ENCODE peak calls at places on chromosomes 5 and 9, in four cellular contexts. N, I, Y and L are unnamed samples.

GRCh38 chr9:3898371-3899218 is 372.8 kb upstream of the RFX3 start:
- DNase-seq in I (no peak), Y (no peak), N (no peak), L (no peak)

GRCh38 chr5:135821061-135821781 is 13.2 kb upstream of the SLC25A48 start:
- DNase-seq in Y (no peak), I (no peak), N (no peak), L (no peak)

GRCh38 chr5:107486489-107486888 is 184.2 kb downstream of the EFNA5 start:
- DNase-seq in N (no peak), I (no peak), Y (no peak), L (peak)

GRCh38 chr5:103232393-103232999 is 26.1 kb upstream of the MACIR start:
- DNase-seq in N (peak), Y (peak), I (no peak), L (no peak)

GRCh38 chr9:35577486-35577885 is 27.6 kb upstream of the TESK1 start:
- DNase-seq in Y (no peak), I (no peak), N (no peak), L (no peak)

GRCh38 chr9:133561976-133562554 is 27.6 kb downstream of the ADAMTSL2 start:
- DNase-seq in N (no peak), Y (no peak), I (no peak), L (no peak)

GRCh38 chr5:142280066-142281011 is 44.5 kb downstream of the SPRY4 start:
- DNase-seq in N (peak), Y (peak), I (peak), L (no peak)

GRCh38 chr9:125436613-125437443 is 175.2 kb downstream of the GAPVD1 start:
- DNase-seq in I (no peak), Y (no peak), N (peak), L (no peak)

GRCh38 chr5:95114902-95115301 is 170.0 kb downstream of the MCTP1 start:
- DNase-seq in N (no peak), Y (no peak), I (no peak), L (no peak)

GRCh38 chr5:147576646-147577535 is 67.0 kb upstream of the DPYSL3 start:
- DNase-seq in I (peak), Y (no peak), N (peak), L (no peak)

GRCh38 chr9:75200892-75201470 is 112.7 kb downstream of the OSTF1 start:
- DNase-seq in I (no peak), N (peak), Y (peak), L (no peak)

GRCh38 chr5:93929146-93929545 is 187.7 kb upstream of the POU5F2 start:
- DNase-seq in N (no peak), I (no peak), Y (no peak), L (no peak)

GRCh38 chr9:109600142-109600541 is 102.0 kb upstream of the PTPN3 start:
- DNase-seq in Y (no peak), N (peak), I (no peak), L (no peak)

GRCh38 chr5:139787568-139788293 is 7.9 kb upstream of the PSD2 start:
- DNase-seq in N (peak), I (peak), Y (peak), L (peak)

GRCh38 chr9:69036319-69036718 is 767 bp downstream of the FXN start:
- DNase-seq in I (no peak), N (peak), Y (peak), L (no peak)

DNA sequence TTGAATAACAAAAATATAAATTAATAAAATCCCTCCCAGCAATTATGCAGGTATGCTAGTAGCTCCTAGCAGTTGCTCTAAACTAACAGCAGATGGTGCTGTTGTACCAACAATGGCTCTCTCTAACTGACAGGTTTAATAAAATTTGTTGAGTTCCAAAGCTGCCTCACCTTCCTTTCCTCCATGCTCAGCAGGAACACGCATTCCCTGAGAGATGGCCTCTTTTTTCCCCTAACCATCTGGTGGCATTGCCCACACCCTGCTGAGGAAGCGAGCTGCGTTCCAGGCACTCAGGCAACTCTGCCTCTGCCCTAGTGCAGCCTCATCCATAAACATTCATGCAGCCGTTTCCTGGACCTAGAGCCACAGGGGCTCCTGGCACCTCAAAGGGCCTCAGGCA is 106.2 kb downstream of the KLHL3 start:
- DNase-seq in Y (peak), N (peak), I (peak), L (peak)
- TF ChIP-seq NR2C2 in Y (no peak), N (no peak), I (no peak), L (no peak)

GRCh38 chr5:168434746-168435321 is 51.4 kb upstream of the RARS1 start:
- DNase-seq in Y (no peak), I (no peak), N (no peak), L (no peak)
- TF ChIP-seq NR2C2 in Y (no peak), I (no peak), N (no peak), L (no peak)

GRCh38 chr9:126624453-126624872 is 10.7 kb downstream of the LMX1B start:
- DNase-seq in N (no peak), Y (no peak), I (no peak), L (no peak)

GRCh38 chr9:126622872-126623271 is 9.1 kb downstream of the LMX1B start:
- DNase-seq in I (no peak), Y (no peak), N (no peak), L (no peak)

GRCh38 chr9:126621919-126622735 is 8.4 kb downstream of the LMX1B start:
- DNase-seq in Y (no peak), N (no peak), I (peak), L (no peak)

GRCh38 chr9:126623667-126624452 is 10.1 kb downstream of the LMX1B start:
- DNase-seq in I (peak), Y (no peak), N (no peak), L (no peak)

DNA sequence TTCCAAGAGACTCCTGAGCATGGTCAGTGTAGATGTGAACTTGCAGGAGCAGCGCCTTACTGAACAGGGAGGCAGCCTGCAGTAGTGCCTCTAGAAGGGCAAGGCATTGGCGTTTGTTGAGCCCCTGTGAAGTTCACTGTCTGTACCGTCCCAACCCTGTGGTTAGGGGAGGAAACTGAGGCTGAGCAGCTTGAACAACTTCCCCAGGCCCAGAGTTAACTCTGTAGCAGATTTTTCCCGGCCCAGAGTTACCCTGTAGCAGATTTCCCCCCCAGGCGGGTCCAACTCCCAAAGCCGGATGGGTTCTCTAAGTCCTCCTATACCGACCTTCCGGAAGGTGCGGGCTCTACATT is 9.6 kb downstream of the LMX1B start:
- DNase-seq in N (no peak), Y (no peak), I (no peak), L (no peak)
- TF ChIP-seq NR2C2 in N (no peak), Y (no peak), I (no peak), L (no peak)

GRCh38 chr5:172385661-172386187 is 68.6 kb downstream of the SH3PXD2B start:
- DNase-seq in N (no peak), Y (no peak), I (no peak), L (no peak)
- TF ChIP-seq NR2C2 in N (no peak), Y (no peak), I (no peak), L (no peak)

DNA sequence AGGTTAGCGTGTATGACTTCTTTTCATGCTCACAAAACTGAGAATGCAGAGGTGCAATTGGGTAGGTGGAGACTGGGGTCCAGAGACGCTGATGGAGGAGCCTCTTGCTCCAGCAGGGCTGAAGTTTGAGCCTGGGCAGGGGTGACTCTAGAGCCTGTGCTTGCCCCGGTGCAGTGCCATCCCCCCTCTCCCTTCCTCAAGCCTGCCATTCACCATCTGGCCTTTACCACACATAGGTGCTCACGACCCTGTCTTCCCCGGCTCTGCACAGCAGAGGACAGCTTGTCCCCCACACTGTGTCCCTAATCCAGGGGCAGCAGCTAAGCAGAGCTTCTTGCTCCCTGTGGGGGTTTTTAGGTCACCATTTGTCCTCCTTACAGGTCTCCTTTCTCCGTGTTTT is 86.5 kb downstream of the DAP start:
- DNase-seq in Y (no peak), I (no peak), N (no peak), L (no peak)
- TF ChIP-seq NR2C2 in Y (no peak), I (no peak), N (no peak), L (no peak)

DNA sequence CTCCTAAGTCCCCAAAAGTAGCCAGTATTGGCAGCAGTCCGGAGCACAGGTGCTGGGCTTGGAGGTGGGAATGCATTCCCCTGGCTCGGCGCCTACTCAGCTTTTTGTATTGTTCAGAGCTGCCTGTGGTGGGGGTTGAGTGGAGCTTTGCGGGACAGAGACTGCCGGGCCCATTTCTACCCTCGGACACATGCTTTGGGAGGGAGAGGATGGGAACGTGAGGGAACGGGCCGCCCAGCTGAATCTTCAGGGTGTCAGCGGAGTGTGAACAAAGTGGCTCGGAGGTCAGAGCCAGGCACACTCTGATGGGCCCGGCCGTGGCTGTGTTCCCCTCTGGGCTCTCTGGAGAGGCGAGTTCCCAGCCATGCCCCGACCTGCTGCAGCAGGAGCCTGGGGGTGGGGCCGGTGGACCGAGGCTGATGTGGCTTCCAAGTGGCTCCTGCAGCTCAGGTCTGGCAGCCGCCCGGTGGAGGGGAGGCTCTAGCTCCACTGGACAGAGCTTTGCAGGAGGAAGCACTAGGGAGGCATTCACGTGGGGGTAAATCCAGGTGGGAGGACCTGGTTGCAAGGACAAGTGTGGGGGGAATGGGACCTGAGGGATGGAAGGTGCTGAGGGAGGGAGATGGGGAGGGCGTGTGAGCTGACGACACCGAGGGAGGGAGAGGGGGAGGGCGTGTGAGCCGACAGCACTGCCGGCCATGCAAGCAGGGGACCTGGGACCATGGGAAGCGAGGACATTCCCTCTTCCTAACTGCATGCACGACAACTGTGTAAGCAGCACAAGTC is 31.1 kb upstream of the SLC6A3 start:
- DNase-seq in Y (no peak), N (no peak), I (no peak), L (no peak)
- TF ChIP-seq NR2C2 in Y (no peak), N (no peak), I (no peak), L (no peak)

GRCh38 chr9:93595461-93595860 is 19.1 kb downstream of the PHF2 start:
- DNase-seq in I (no peak), Y (no peak), N (no peak), L (no peak)
- TF ChIP-seq NR2C2 in I (no peak), Y (no peak), N (no peak), L (no peak)

GRCh38 chr5:72531496-72532190 is 24.4 kb upstream of the ZNF366 start:
- DNase-seq in I (no peak), N (no peak), Y (no peak), L (no peak)
- TF ChIP-seq NR2C2 in I (no peak), N (no peak), Y (no peak), L (no peak)